ENCODE peak calls at places on chromosomes 13 and 19, in eight cellular contexts. L is IMR-90; C is GM04503; S is hypothalamus; A is neural crest cell; G is NCI-H510A treated with DMSO at 0.1 percent for 48 hours; I is stimulated activated CD8-positive, alpha-beta memory T cell treated with anti-CD3 and anti-CD28 coated beads, Interleukin-15, amount 100 ng/mL, for 4 hours; Z is T1000. P is an unnamed sample.
A peak's percentile ranks its signal among the peaks of the same experiment; 100 is the strongest.

GRCh38 chr19:18919086-18919894 is at the start of the genes COPE and DDX49:
- DNase-seq in Z (peak; percentile 95), S (peak; percentile 96), I (peak; percentile 97), L (peak; percentile 100), C (peak; percentile 99), A (peak; percentile 93), G (peak; percentile 99), P (peak; percentile 97)

GRCh38 chr13:114022876-114023275 is 49.0 kb upstream of the C13orf46 start:
- DNase-seq in C (no peak), Z (no peak), I (no peak), S (no peak), G (no peak), A (no peak), L (no peak), P (no peak)

GRCh38 chr19:16001481-16002312 is 52.9 kb downstream of the OR10H4 start:
- DNase-seq in C (peak; percentile 24), I (peak; percentile 17), Z (no peak), G (no peak), A (no peak), S (no peak), L (peak; percentile 77), P (no peak)

GRCh38 chr19:5356918-5357317 is 16.3 kb upstream of the PTPRS start:
- DNase-seq in I (no peak), Z (no peak), G (no peak), L (no peak), C (no peak), S (no peak), A (no peak), P (no peak)

GRCh38 chr13:73266640-73267180 is 207.9 kb downstream of the KLF5 start:
- DNase-seq in S (no peak), Z (no peak), C (no peak), I (no peak), G (no peak), L (no peak), A (no peak), P (no peak)

GRCh38 chr19:36257512-36257876 is 42.6 kb downstream of the ZNF146 start:
- DNase-seq in Z (no peak), L (no peak), G (peak; percentile 16), C (no peak), I (no peak), A (peak; percentile 71), S (peak; percentile 23), P (no peak)

GRCh38 chr13:46057251-46058015 is 4.9 kb upstream of the ZC3H13 start:
- DNase-seq in S (no peak), C (no peak), L (peak; percentile 18), Z (no peak), I (no peak), G (no peak), A (no peak), P (no peak)

GRCh38 chr13:48400820-48401219 is 12.1 kb downstream of the LPAR6 start:
- DNase-seq in L (peak; percentile 46), A (no peak), C (peak; percentile 59), S (no peak), I (no peak), Z (no peak), G (no peak), P (no peak)

GRCh38 chr19:4866595-4867424 is 657 bp downstream of the PLIN3 start:
- DNase-seq in I (peak; percentile 37), C (no peak), G (no peak), Z (no peak), S (no peak), A (peak; percentile 34), L (peak; percentile 28), P (no peak)

GRCh38 chr19:16645140-16645539 is 14.8 kb downstream of the SMIM7 start:
- DNase-seq in I (no peak), G (no peak), C (no peak), L (no peak), Z (no peak), S (peak; percentile 38), A (peak; percentile 8), P (no peak)

GRCh38 chr13:27339299-27339698 is 68.7 kb downstream of the RASL11A start:
- DNase-seq in C (no peak), A (peak; percentile 23), Z (no peak), L (peak; percentile 42), S (no peak), I (peak; percentile 10), G (peak; percentile 13), P (peak; percentile 65)

GRCh38 chr13:46359731-46360130 is 27.3 kb downstream of the RUBCNL start:
- DNase-seq in I (no peak), C (peak; percentile 58), Z (no peak), S (no peak), L (peak; percentile 22), A (no peak), G (no peak), P (no peak)

GRCh38 chr13:105213512-105213911 is 1322.0 kb downstream of the EFNB2 start:
- DNase-seq in S (no peak), A (no peak), Z (no peak), I (no peak), C (no peak), G (no peak), L (no peak), P (no peak)